ENCODE peak calls at places on chromosomes 1 and 21, in five cellular contexts. D, W, R, J and I are unnamed samples.
A peak's percentile ranks its signal among the peaks of the same experiment; 100 is the strongest.

GRCh38 chr1:1144122-1144842 is 28.4 kb upstream of the C1orf159 start:
- DNase-seq in D (no peak), W (no peak), R (no peak), J (no peak), I (no peak)

GRCh38 chr1:29502901-29503300 is 266.6 kb downstream of the PTPRU start:
- DNase-seq in D (no peak), W (no peak), R (no peak), J (no peak), I (no peak)

GRCh38 chr1:40684669-40685068 is 6.8 kb upstream of the NFYC start:
- DNase-seq in D (no peak), W (no peak), R (no peak), J (no peak), I (no peak)

GRCh38 chr1:41874350-41874749 is 44.4 kb downstream of the HIVEP3 start:
- DNase-seq in D (no peak), W (no peak), R (no peak), J (no peak), I (no peak)

GRCh38 chr1:201025571-201026002 is 2.1 kb upstream of the KIF21B start:
- DNase-seq in D (peak; percentile 79), W (no peak), R (peak; percentile 56), J (no peak), I (peak; percentile 43)

GRCh38 chr21:33543505-33544129 is 779 bp downstream of the SON start:
- DNase-seq in D (no peak), W (no peak), R (no peak), J (no peak), I (no peak)

GRCh38 chr1:151512801-151513625 is 1.8 kb downstream of the CGN start:
- DNase-seq in D (no peak), W (no peak), R (no peak), J (no peak), I (no peak)

GRCh38 chr1:204573563-204573925 is 57.3 kb downstream of the MDM4 start:
- DNase-seq in D (peak; percentile 63), W (peak; percentile 29), R (no peak), J (no peak), I (peak; percentile 30)

GRCh38 chr1:182330303-182330702 is 61.3 kb downstream of the GLUL start:
- DNase-seq in D (no peak), W (no peak), R (peak; percentile 35), J (no peak), I (no peak)

GRCh38 chr1:96361961-96362360 is 359.6 kb upstream of the PTBP2 start:
- DNase-seq in D (no peak), W (no peak), R (no peak), J (no peak), I (no peak)

GRCh38 chr1:156214024-156214748 is 1.4 kb downstream of the PMF1 start:
- DNase-seq in D (peak; percentile 41), W (peak; percentile 45), R (peak; percentile 46), J (no peak), I (no peak)

GRCh38 chr1:35085421-35085820 is 6.2 kb downstream of the ZMYM1 start:
- DNase-seq in D (no peak), W (no peak), R (no peak), J (no peak), I (no peak)

GRCh38 chr1:51328926-51329325 is 1.4 kb downstream of the TTC39A start:
- DNase-seq in D (no peak), W (no peak), R (no peak), J (no peak), I (no peak)

GRCh38 chr1:8602471-8603219 is 214.8 kb downstream of the RERE start:
- DNase-seq in D (no peak), W (no peak), R (no peak), J (no peak), I (no peak)

GRCh38 chr1:243946946-243947345 is 96.9 kb upstream of the AKT3 start:
- DNase-seq in D (no peak), W (no peak), R (peak; percentile 41), J (no peak), I (no peak)

GRCh38 chr1:23590058-23590783 is 30.9 kb upstream of the ID3 start:
- DNase-seq in D (peak; percentile 40), W (no peak), R (peak; percentile 39), J (no peak), I (peak; percentile 33)

GRCh38 chr1:7384679-7385078 is 386.4 kb upstream of the VAMP3 start:
- DNase-seq in D (no peak), W (no peak), R (no peak), J (no peak), I (no peak)

GRCh38 chr1:219085988-219086387 is 87.7 kb upstream of the LYPLAL1 start:
- DNase-seq in D (peak; percentile 60), W (no peak), R (no peak), J (no peak), I (no peak)
- H3K4me2 ChIP-seq in D (no peak overlapping the region), W (no peak overlapping the region), R (no peak overlapping the region), J (no peak overlapping the region), I (no peak overlapping the region)

GRCh38 chr21:43900078-43900385 is 35.0 kb downstream of the AGPAT3 start:
- DNase-seq in D (no peak), W (no peak), R (no peak), J (no peak), I (no peak)

GRCh38 chr21:43903451-43904091 is 38.5 kb downstream of the AGPAT3 start:
- DNase-seq in D (no peak), W (no peak), R (peak; percentile 14), J (no peak), I (no peak)

GRCh38 chr21:43902441-43902840 is 37.4 kb downstream of the AGPAT3 start:
- DNase-seq in D (peak; percentile 27), W (no peak), R (peak; percentile 22), J (no peak), I (no peak)

GRCh38 chr21:43900690-43901089 is 35.7 kb downstream of the AGPAT3 start:
- DNase-seq in D (no peak), W (no peak), R (no peak), J (no peak), I (no peak)

GRCh38 chr21:43899307-43900077 is 34.5 kb downstream of the AGPAT3 start:
- DNase-seq in D (no peak), W (no peak), R (no peak), J (no peak), I (no peak)
- TF ChIP-seq BHLHE40 in D (no peak), W (no peak), R (no peak), J (no peak), I (no peak)

DNA sequence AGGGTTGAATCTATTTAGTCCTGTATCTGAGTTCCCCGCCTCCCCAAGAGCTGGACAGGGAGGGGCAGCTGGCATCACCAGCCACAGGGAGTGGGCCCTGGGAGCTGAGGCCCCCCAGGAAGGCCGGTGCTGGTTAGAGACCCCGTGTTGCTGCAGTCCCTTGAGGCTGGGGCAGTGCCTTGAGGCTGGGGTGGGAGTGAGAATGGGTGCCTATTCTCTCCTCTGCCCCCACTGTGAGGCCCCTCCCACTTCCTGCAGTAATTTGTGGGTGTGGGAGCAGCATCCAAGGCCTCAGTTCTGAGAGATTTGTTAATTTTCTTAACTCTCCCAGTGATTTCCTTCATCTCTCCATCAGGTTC is 2.5 kb upstream of the TRAPPC3 start:
- DNase-seq in D (no peak), W (no peak), R (no peak), J (no peak), I (no peak)
- H3K4me2 ChIP-seq in D (no peak overlapping the region), W (peak overlapping the region; percentile 94), R (peak overlapping the region; percentile 48), J (peak overlapping the region; percentile 65), I (peak overlapping the region; percentile 92)

GRCh38 chr1:30761312-30762151 is 4.0 kb upstream of the LAPTM5 start:
- DNase-seq in D (no peak), W (no peak), R (peak; percentile 57), J (no peak), I (no peak)
- TF ChIP-seq BHLHE40 in D (no peak), W (peak; percentile 33), R (no peak), J (peak; percentile 49), I (no peak)